ENCODE peak calls at places on chromosomes 6 and 20, in seven cellular contexts. V is fibroblast of lung, K is Panc1, O is spleen, I is stomach, Q is H1, G is GM23338. M is an unnamed sample. For H3K4me1, the result is how much of the 10 kb centered on the place peaks cover.

GRCh38 chr6:22363166-22363965 is 66.5 kb upstream of the PRL start:
- DNase-seq in G (no peak), K (peak), V (no peak), O (no peak), I (no peak), Q (no peak), M (no peak)

GRCh38 chr6:15943423-15943822 is 185.5 kb upstream of the MYLIP start:
- DNase-seq in O (no peak), I (no peak), Q (no peak), V (no peak), G (no peak), K (no peak), M (no peak)

GRCh38 chr20:59830107-59831023 is 103.1 kb downstream of the SYCP2 start:
- DNase-seq in I (no peak), Q (peak), O (peak), V (no peak), K (no peak), G (no peak), M (no peak)

GRCh38 chr6:92023410-92023940 is 1395.9 kb downstream of the EPHA7 start:
- DNase-seq in G (no peak), I (no peak), K (no peak), V (no peak), O (no peak), Q (no peak), M (no peak)

GRCh38 chr6:31898200-31899011 is 908 bp upstream of the EHMT2 start:
- DNase-seq in Q (peak), K (no peak), O (peak), G (peak), I (no peak), V (peak), M (no peak)

GRCh38 chr6:11810039-11810541 is 31.5 kb upstream of the ADTRP start:
- DNase-seq in I (peak), K (no peak), V (peak), Q (no peak), G (no peak), O (no peak), M (no peak)

GRCh38 chr6:47059216-47059885 is 17.2 kb upstream of the ADGRF1 start:
- DNase-seq in G (no peak), O (no peak), K (no peak), Q (no peak), V (no peak), I (no peak), M (no peak)

GRCh38 chr20:63070771-63071540 is 64.2 kb upstream of the BHLHE23 start:
- DNase-seq in V (no peak), K (no peak), Q (no peak), O (peak), G (no peak), I (no peak), M (no peak)

GRCh38 chr6:163415620-163416379 is 1.3 kb downstream of the QKI start:
- DNase-seq in I (peak), K (no peak), G (peak), V (peak), O (peak), Q (no peak), M (no peak)

GRCh38 chr20:47865912-47866311 is 80.6 kb upstream of the SULF2 start:
- DNase-seq in K (no peak), V (no peak), O (no peak), G (no peak), Q (no peak), I (no peak), M (no peak)

GRCh38 chr6:55886185-55886836 is 10.9 kb upstream of the BMP5 start:
- DNase-seq in O (no peak), Q (no peak), V (peak), I (no peak), K (no peak), G (peak), M (no peak)

GRCh38 chr6:45655630-45656422 is 278.1 kb upstream of the SUPT3H start:
- DNase-seq in Q (no peak), K (peak), V (peak), O (no peak), I (no peak), G (no peak), M (no peak)

GRCh38 chr6:98845201-98846020 is 11.0 kb downstream of the POU3F2 start:
- DNase-seq in V (peak), K (peak), I (peak), G (peak), Q (peak), O (peak), M (no peak)

GRCh38 chr6:11050735-11051134 is 6.6 kb upstream of the ELOVL2 start:
- DNase-seq in Q (no peak), K (no peak), O (no peak), I (no peak), V (no peak), G (no peak), M (no peak)

GRCh38 chr20:22562620-22563019 is 21.8 kb downstream of the FOXA2 start:
- DNase-seq in I (no peak), Q (no peak), K (no peak), O (no peak), V (no peak), G (no peak), M (no peak)

GRCh38 chr6:163688971-163689370 is 274.5 kb downstream of the QKI start:
- DNase-seq in G (no peak), Q (no peak), O (no peak), I (no peak), V (peak), K (no peak), M (no peak)

GRCh38 chr6:169452117-169452868 is 198.6 kb upstream of the THBS2 start:
- DNase-seq in G (no peak), Q (no peak), K (peak), I (peak), O (no peak), V (peak), M (no peak)

GRCh38 chr20:62350098-62350628 is 16.9 kb downstream of the LAMA5 start:
- DNase-seq in G (no peak), I (peak), V (no peak), K (no peak), O (no peak), Q (no peak), M (no peak)

GRCh38 chr20:16518068-16518783 is 55.0 kb downstream of the KIF16B start:
- DNase-seq in K (peak), G (peak), I (peak), V (peak), Q (no peak), O (no peak), M (peak)

GRCh38 chr6:149895702-149896310 is 2.1 kb downstream of the RAET1E start:
- DNase-seq in G (no peak), Q (no peak), O (peak), V (peak), I (no peak), K (no peak), M (no peak)

GRCh38 chr6:108737594-108738546 is 110.4 kb upstream of the ARMC2 start:
- DNase-seq in G (no peak), Q (no peak), K (peak), V (peak), O (no peak), I (peak), M (no peak)

GRCh38 chr6:128370072-128370471 is 150.3 kb downstream of the PTPRK start:
- DNase-seq in G (no peak), I (no peak), Q (no peak), V (peak), O (no peak), K (no peak), M (no peak)

GRCh38 chr20:45725134-45725533 is 3.0 kb downstream of the SPINT4 start:
- DNase-seq in Q (no peak), V (peak), K (no peak), G (no peak), I (no peak), O (no peak), M (no peak)

GRCh38 chr6:125747589-125748533 is 1.6 kb upstream of the HEY2 start:
- DNase-seq in G (peak), I (peak), V (no peak), K (no peak), O (peak), Q (peak), M (no peak)

DNA sequence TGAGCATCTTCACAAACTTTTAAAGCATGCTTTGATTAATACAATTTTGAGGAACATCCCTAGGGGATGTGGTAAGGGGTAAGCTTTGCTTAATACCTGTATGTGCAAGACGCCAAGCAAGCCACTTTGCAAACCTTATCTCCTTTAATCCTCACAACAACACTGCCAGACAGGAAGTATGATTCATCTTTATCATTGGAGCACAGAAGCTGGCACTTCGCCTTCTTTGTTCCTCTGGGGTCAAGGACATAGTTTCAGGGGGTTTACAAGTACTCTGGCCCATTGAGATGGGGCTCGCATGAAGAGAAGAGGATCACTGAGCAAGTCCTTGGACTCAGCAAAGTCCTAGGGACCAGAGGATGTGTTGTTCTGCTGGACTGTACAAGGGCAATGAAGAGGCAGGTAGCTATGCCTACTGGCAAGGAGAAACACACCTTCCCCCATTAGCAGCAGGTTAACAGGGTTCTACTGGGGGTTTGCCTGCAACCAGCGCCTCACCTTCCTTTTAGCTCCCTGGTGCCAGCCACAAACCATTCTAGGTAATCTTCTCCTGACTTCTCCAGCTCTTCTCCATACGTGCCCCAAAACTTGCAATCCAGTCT is 8.8 kb downstream of the TMEM244 start:
- DNase-seq in G (no peak), I (no peak), O (no peak), Q (no peak), K (no peak), V (no peak), M (no peak)
- H3K4me1 ChIP-seq in G (under half), I (under half), O (under half), Q (under half), K (under half), V (under half), M (under half)

GRCh38 chr20:57426156-57426769 is 35.1 kb downstream of the RBM38 start:
- DNase-seq in Q (no peak), K (no peak), O (peak), G (no peak), V (no peak), I (no peak), M (no peak)
- H3K4me1 ChIP-seq in Q (under half), K (under half), O (under half), G (under half), V (under half), I (under half), M (under half)

GRCh38 chr6:5361371-5361770 is 100.1 kb downstream of the FARS2 start:
- DNase-seq in O (no peak), Q (no peak), I (no peak), G (no peak), K (no peak), V (no peak), M (no peak)

GRCh38 chr6:5365430-5366195 is 104.3 kb downstream of the FARS2 start:
- DNase-seq in I (no peak), K (no peak), G (no peak), O (no peak), Q (no peak), V (no peak), M (no peak)

GRCh38 chr6:5367510-5367909 is 106.2 kb downstream of the FARS2 start:
- DNase-seq in V (no peak), Q (no peak), G (no peak), O (no peak), K (no peak), I (no peak), M (no peak)

DNA sequence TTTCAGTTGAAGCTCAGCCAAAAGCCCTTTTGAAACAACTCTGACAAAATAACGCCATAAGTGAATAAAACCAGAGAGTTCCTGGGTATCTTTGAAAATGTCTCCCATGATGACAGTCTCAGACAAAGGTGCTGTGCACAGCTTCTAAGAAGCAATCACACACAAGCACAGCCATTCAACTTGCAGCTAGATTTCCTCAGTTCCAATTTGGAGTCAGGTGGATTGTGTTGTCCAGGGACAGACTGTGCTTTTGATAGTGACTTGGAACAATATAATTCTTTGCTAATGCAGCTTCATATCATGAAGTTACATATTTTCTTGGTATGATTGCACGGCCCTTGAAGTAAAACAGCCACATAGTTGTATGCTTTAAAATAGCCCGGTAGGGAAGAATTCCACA is 105.6 kb downstream of the FARS2 start:
- DNase-seq in O (no peak), K (no peak), G (no peak), I (no peak), Q (no peak), V (no peak), M (no peak)
- H3K4me1 ChIP-seq in O (under half), K (under half), G (under half), I (under half), Q (under half), V (under half), M (under half)

GRCh38 chr20:43022081-43022480 is 167.6 kb downstream of the PTPRT start:
- DNase-seq in V (no peak), G (no peak), K (no peak), Q (no peak), I (no peak), O (no peak), M (no peak)

GRCh38 chr20:43029161-43029560 is 160.5 kb downstream of the PTPRT start:
- DNase-seq in Q (no peak), K (no peak), O (no peak), I (no peak), G (no peak), V (no peak), M (no peak)

GRCh38 chr20:43022568-43022967 is 167.1 kb downstream of the PTPRT start:
- DNase-seq in V (no peak), O (no peak), G (no peak), Q (no peak), I (no peak), K (no peak), M (no peak)

GRCh38 chr20:43028470-43028869 is 161.2 kb downstream of the PTPRT start:
- DNase-seq in K (no peak), O (no peak), V (no peak), G (no peak), I (no peak), Q (no peak), M (no peak)

GRCh38 chr20:43023836-43024235 is 165.9 kb downstream of the PTPRT start:
- DNase-seq in I (no peak), O (no peak), Q (no peak), V (no peak), K (no peak), G (no peak), M (no peak)
- H3K4me1 ChIP-seq in I (under half), O (under half), Q (under half), V (under half), K (under half), G (under half), M (under half)

DNA sequence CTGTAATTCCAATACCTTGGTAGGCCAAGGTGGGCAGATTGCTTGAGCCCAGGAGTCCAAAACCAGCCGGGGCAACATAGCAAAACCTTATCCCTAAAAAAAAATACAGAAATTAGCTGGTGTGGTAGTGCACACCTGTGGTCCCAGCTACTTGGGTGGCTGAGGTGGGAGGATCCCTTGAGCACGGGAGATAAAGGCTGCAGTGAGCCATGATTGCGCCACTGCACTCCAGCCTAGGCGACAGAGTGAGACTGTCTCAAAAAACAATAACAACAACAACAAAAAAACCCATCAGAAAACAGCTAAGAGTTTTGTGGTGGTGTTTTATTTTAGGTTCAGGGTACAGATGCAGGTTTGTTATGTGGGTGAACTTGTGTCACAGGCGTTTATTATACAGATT is 42.9 kb upstream of the FANCE start:
- DNase-seq in O (no peak), I (no peak), G (no peak), V (no peak), K (no peak), Q (no peak), M (no peak)
- H3K4me1 ChIP-seq in O (under half), I (under half), G (under half), V (under half), K (under half), Q (under half), M (under half)

GRCh38 chr20:17610566-17611289 is 40.9 kb downstream of the DSTN start:
- DNase-seq in I (peak), Q (no peak), V (no peak), G (peak), K (no peak), O (peak), M (no peak)

GRCh38 chr20:17611290-17611539 is 41.3 kb downstream of the DSTN start:
- DNase-seq in V (no peak), Q (no peak), K (no peak), O (no peak), I (no peak), G (no peak), M (no peak)

GRCh38 chr20:17612975-17613327 is 43.1 kb downstream of the DSTN start:
- DNase-seq in G (no peak), V (no peak), O (no peak), K (no peak), I (no peak), Q (no peak), M (no peak)

GRCh38 chr20:17612287-17612974 is 42.6 kb downstream of the DSTN start:
- DNase-seq in I (no peak), O (peak), G (peak), Q (peak), V (peak), K (no peak), M (no peak)

GRCh38 chr20:17611540-17612286 is 41.8 kb downstream of the DSTN start:
- DNase-seq in V (peak), Q (peak), I (peak), G (peak), K (no peak), O (peak), M (no peak)
- H3K4me1 ChIP-seq in V (under half), Q (under half), I (half or more), G (under half), K (half or more), O (under half), M (under half)

M was measured in iPS DF 6.9.